ENCODE peak calls at places on chromosomes 4 and X, in five cellular contexts. J, L, V, H and N are unnamed samples.

GRCh38 chr4:147078875-147079658 is 133.4 kb upstream of the TTC29 start:
- DNase-seq in V (no peak), H (no peak), J (no peak), L (no peak), N (peak; percentile 53)

GRCh38 chr4:174038481-174038880 is 245.0 kb downstream of the FBXO8 start:
- DNase-seq in J (no peak), H (no peak), L (no peak), V (no peak), N (no peak)

GRCh38 chr4:125084608-125085007 is 230.1 kb upstream of the FAT4 start:
- DNase-seq in H (no peak), L (no peak), V (no peak), J (no peak), N (no peak)

GRCh38 chr4:7254736-7255487 is 62.6 kb downstream of the SORCS2 start:
- DNase-seq in H (no peak), L (no peak), V (no peak), J (no peak), N (no peak)

GRCh38 chrX:2679534-2680485 is 11.3 kb upstream of the CD99 start:
- DNase-seq in H (no peak), L (no peak), J (no peak), V (no peak), N (peak; percentile 36)

GRCh38 chrX:72169008-72169728 is 12.4 kb upstream of the PIN4 start:
- DNase-seq in V (no peak), J (no peak), L (no peak), H (no peak), N (peak; percentile 21)

GRCh38 chr4:30840571-30840970 is 120.4 kb downstream of the PCDH7 start:
- DNase-seq in V (no peak), L (no peak), H (no peak), J (no peak), N (no peak)

GRCh38 chr4:98630804-98631454 is 27.5 kb downstream of the TSPAN5 start:
- DNase-seq in V (no peak), H (no peak), L (no peak), J (no peak), N (no peak)

DNA sequence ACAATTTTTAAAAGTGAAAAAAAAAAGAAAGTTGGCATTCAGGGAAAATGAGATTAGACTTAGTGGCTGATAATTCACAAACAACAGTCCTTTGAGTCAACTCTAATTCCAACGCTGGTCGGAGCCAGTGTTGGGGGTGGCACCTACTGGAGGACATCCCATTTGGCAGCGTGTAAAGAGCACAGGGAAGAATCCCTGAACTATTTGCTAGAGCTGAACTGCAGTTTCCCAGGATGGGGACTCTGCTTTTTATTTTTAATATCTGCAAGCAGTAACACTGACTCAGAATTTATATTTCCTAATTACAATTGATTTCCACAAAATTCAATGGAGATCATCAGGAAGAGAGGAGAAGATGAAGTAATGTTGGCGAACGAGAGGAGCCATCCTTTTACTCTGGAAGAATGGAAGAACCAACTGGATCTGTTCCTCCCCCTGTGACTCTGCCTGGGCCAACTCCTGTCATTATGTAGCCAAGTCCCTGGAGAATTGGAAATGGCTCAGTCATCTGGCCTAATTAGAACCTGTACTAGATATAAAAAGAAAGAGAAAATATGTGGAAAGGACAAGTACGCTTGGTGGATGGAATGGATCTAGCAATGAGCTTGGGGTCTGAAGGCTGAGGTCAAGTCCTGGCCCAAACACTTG is 76.7 kb downstream of the IRF2 start:
- DNase-seq in L (no peak), H (no peak), J (no peak), V (no peak), N (no peak)
- H3K4me2 ChIP-seq in L (no peak overlapping the region), H (no peak overlapping the region), J (no peak overlapping the region), V (no peak overlapping the region), N (no peak overlapping the region)

GRCh38 chrX:118528089-118528753 is 32.6 kb downstream of the DOCK11 start:
- DNase-seq in V (no peak), L (no peak), H (no peak), J (no peak), N (no peak)
- H3K27ac ChIP-seq in V (no peak overlapping the region), L (peak overlapping the region; percentile 15), H (no peak overlapping the region), J (no peak overlapping the region), N (no peak overlapping the region)

DNA sequence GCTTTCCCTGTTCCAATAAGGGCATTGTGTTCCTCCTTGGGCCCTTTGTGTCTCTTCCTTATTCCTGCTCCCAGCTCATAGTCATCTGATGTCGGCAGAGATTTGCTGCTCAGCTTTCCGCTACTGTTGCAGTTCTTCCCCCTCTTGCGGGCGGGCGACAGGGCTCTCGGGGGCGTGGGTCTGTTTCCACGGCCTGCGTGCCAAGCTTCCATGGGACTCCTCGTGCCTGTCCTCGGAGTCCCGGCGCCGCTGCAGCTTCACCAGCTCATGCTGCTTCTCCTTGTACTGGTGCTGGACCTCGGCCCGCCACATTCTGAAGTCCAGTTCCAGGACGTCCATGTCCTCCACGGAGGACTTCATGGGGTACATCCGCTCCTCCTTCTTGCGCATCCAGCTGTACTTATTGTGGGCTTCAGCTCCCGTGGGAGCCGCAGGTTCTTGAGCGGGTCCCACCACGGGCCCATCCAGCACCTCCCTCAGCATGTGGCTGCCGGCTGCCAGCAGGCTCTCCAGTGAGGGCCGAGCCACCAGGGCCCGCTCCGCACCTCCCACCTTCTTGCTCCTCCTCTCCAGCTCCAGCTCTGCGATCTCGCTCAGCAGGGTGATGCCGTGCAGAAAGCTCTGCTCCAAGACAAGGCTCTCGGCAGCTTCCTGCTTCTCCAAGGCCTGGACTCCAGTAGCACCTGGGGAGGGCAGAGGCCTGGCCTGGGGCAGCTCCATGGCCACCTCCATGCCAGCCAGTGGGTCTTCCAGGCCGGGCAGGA is 74.1 kb upstream of the UCP1 start:
- DNase-seq in J (no peak), L (no peak), V (no peak), H (no peak), N (no peak)
- TF ChIP-seq JUN in J (no peak), L (no peak), V (no peak), H (no peak), N (no peak)

DNA sequence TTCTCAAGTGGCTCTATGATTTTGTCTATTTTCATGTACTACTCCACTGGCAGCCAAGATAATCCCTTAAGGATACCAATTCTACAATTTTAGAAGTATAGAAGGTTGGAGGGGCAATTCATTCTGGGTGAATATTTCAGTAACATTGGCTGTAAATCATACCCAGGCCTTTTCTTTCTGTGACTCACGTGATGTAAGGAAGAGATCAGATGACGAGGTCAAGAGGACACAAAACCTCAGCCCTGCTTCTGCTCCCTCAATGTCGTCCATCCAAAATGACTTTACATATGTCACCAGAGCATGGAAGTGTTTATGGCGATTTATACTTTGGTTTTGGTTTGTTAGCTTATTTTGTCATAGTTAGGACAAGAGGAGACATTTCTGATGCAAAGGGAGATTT is 70.7 kb upstream of the SLC4A4 start:
- DNase-seq in V (no peak), H (no peak), J (no peak), L (no peak), N (no peak)
- H3K4me2 ChIP-seq in V (no peak overlapping the region), H (no peak overlapping the region), J (no peak overlapping the region), L (no peak overlapping the region), N (no peak overlapping the region)

GRCh38 chr4:183080372-183081115 is 18.5 kb upstream of the WWC2 start:
- DNase-seq in J (no peak), L (no peak), V (peak; percentile 93), H (no peak), N (no peak)
- H3K27ac ChIP-seq in J (no peak overlapping the region), L (no peak overlapping the region), V (peak overlapping the region; percentile 96), H (no peak overlapping the region), N (no peak overlapping the region)